ENCODE peak calls at places on chromosomes 3 and 15, in four cellular contexts. One of them, this sample, is unnamed.

GRCh38 chr3:126337980-126338651 is 19.1 kb downstream of the KLF15 start:
- DNase-seq in ELF-1: no peak
- DNase-seq in HTR-8/SVneo: no peak
- DNase-seq in dermis blood vessel endothelial cell: no peak
- DNase-seq in this sample: no peak

GRCh38 chr15:89751748-89752147 is 699 bp upstream of the MESP1 start:
- DNase-seq in ELF-1: peak
- DNase-seq in HTR-8/SVneo: no peak
- DNase-seq in dermis blood vessel endothelial cell: no peak
- DNase-seq in this sample: no peak

GRCh38 chr3:195905970-195906864 is 2.1 kb downstream of the TNK2 start:
- DNase-seq in ELF-1: no peak
- DNase-seq in HTR-8/SVneo: no peak
- DNase-seq in dermis blood vessel endothelial cell: peak
- DNase-seq in this sample: no peak

GRCh38 chr3:14150491-14151230 is 25.8 kb downstream of the TMEM43 start:
- DNase-seq in ELF-1: no peak
- DNase-seq in HTR-8/SVneo: no peak
- DNase-seq in dermis blood vessel endothelial cell: no peak
- DNase-seq in this sample: no peak

GRCh38 chr3:126441256-126441880 is 34.3 kb downstream of the ZXDC start:
- DNase-seq in ELF-1: no peak
- DNase-seq in HTR-8/SVneo: no peak
- DNase-seq in dermis blood vessel endothelial cell: no peak
- DNase-seq in this sample: no peak

GRCh38 chr3:108432431-108432830 is 78.0 kb downstream of the MYH15 start:
- DNase-seq in ELF-1: no peak
- DNase-seq in HTR-8/SVneo: no peak
- DNase-seq in dermis blood vessel endothelial cell: no peak
- DNase-seq in this sample: no peak

GRCh38 chr3:138118863-138119766 is 3.7 kb upstream of the DZIP1L start:
- DNase-seq in ELF-1: peak
- DNase-seq in HTR-8/SVneo: peak
- DNase-seq in dermis blood vessel endothelial cell: peak
- DNase-seq in this sample: peak

GRCh38 chr3:143157957-143158548 is 38.5 kb downstream of the CHST2 start:
- DNase-seq in ELF-1: no peak
- DNase-seq in HTR-8/SVneo: no peak
- DNase-seq in dermis blood vessel endothelial cell: no peak
- DNase-seq in this sample: no peak

GRCh38 chr15:24956131-24956838 is 1.5 kb downstream of the SNRPN start:
- DNase-seq in ELF-1: peak
- DNase-seq in HTR-8/SVneo: peak
- DNase-seq in dermis blood vessel endothelial cell: peak
- DNase-seq in this sample: peak

GRCh38 chr3:67291287-67292252 is 293.5 kb downstream of the KBTBD8 start:
- DNase-seq in ELF-1: no peak
- DNase-seq in HTR-8/SVneo: no peak
- DNase-seq in dermis blood vessel endothelial cell: no peak
- DNase-seq in this sample: no peak

GRCh38 chr3:130442284-130442683 is 74.7 kb upstream of the COL6A6 start:
- DNase-seq in ELF-1: no peak
- DNase-seq in HTR-8/SVneo: no peak
- DNase-seq in dermis blood vessel endothelial cell: no peak
- DNase-seq in this sample: peak

GRCh38 chr3:171330936-171331335 is 129.3 kb downstream of the TNIK start:
- DNase-seq in ELF-1: no peak
- DNase-seq in HTR-8/SVneo: no peak
- DNase-seq in dermis blood vessel endothelial cell: no peak
- DNase-seq in this sample: no peak

GRCh38 chr3:115792206-115792955 is 169.1 kb downstream of the GAP43 start:
- DNase-seq in ELF-1: no peak
- DNase-seq in HTR-8/SVneo: no peak
- DNase-seq in dermis blood vessel endothelial cell: no peak
- DNase-seq in this sample: no peak

GRCh38 chr3:171309906-171310359 is 150.3 kb downstream of the TNIK start:
- DNase-seq in ELF-1: no peak
- DNase-seq in HTR-8/SVneo: peak
- DNase-seq in dermis blood vessel endothelial cell: peak
- DNase-seq in this sample: no peak

GRCh38 chr3:134315286-134316106 is 58.8 kb downstream of the AMOTL2 start:
- DNase-seq in ELF-1: no peak
- DNase-seq in HTR-8/SVneo: no peak
- DNase-seq in dermis blood vessel endothelial cell: peak
- DNase-seq in this sample: peak

GRCh38 chr3:136343873-136344281 is 93.7 kb downstream of the PCCB start:
- DNase-seq in ELF-1: no peak
- DNase-seq in HTR-8/SVneo: peak
- DNase-seq in dermis blood vessel endothelial cell: peak
- DNase-seq in this sample: no peak

GRCh38 chr3:123321806-123322205 is 120.1 kb downstream of the SEC22A start:
- DNase-seq in ELF-1: peak
- DNase-seq in HTR-8/SVneo: no peak
- DNase-seq in dermis blood vessel endothelial cell: no peak
- DNase-seq in this sample: no peak

GRCh38 chr15:25178835-25179672 is 224.3 kb downstream of the SNRPN start:
- DNase-seq in ELF-1: no peak
- DNase-seq in HTR-8/SVneo: no peak
- DNase-seq in dermis blood vessel endothelial cell: no peak
- DNase-seq in this sample: no peak

This sample was measured in GM23338.